ENCODE peak calls at places on chromosomes 13 and 19, in six cellular contexts. One of them, this sample, is unnamed.

GRCh38 chr13:113666951-113667701 is at the start of gene GRK1:
- DNase-seq in heart left ventricle: peak
- DNase-seq in thyroid gland: no peak
- DNase-seq in ovary: peak
- DNase-seq in esophagus muscularis mucosa: no peak
- DNase-seq in uterus: peak
- DNase-seq in this sample: peak

GRCh38 chr13:45341799-45342584 is 1.0 kb upstream of the TPT1 start:
- DNase-seq in heart left ventricle: peak
- DNase-seq in thyroid gland: peak
- DNase-seq in ovary: peak
- DNase-seq in esophagus muscularis mucosa: no peak
- DNase-seq in uterus: peak
- DNase-seq in this sample: peak

GRCh38 chr19:33559996-33560395 is 38.4 kb upstream of the PEPD start:
- DNase-seq in heart left ventricle: no peak
- DNase-seq in thyroid gland: no peak
- DNase-seq in ovary: no peak
- DNase-seq in esophagus muscularis mucosa: no peak
- DNase-seq in uterus: no peak
- DNase-seq in this sample: peak

GRCh38 chr13:99347911-99348451 is 40.8 kb upstream of the GPR183 start:
- DNase-seq in heart left ventricle: no peak
- DNase-seq in thyroid gland: no peak
- DNase-seq in ovary: no peak
- DNase-seq in esophagus muscularis mucosa: peak
- DNase-seq in uterus: no peak
- DNase-seq in this sample: no peak

GRCh38 chr13:50864492-50864891 is 21.0 kb upstream of the DLEU7 start:
- DNase-seq in heart left ventricle: no peak
- DNase-seq in thyroid gland: no peak
- DNase-seq in ovary: no peak
- DNase-seq in esophagus muscularis mucosa: no peak
- DNase-seq in uterus: no peak
- DNase-seq in this sample: no peak

GRCh38 chr13:36275190-36276002 is 22.2 kb downstream of the CCDC169 start:
- DNase-seq in heart left ventricle: no peak
- DNase-seq in thyroid gland: no peak
- DNase-seq in ovary: no peak
- DNase-seq in esophagus muscularis mucosa: no peak
- DNase-seq in uterus: peak
- DNase-seq in this sample: no peak

GRCh38 chr13:51894239-51894638 is 32.5 kb downstream of the CCDC70 start:
- DNase-seq in heart left ventricle: no peak
- DNase-seq in thyroid gland: no peak
- DNase-seq in ovary: no peak
- DNase-seq in esophagus muscularis mucosa: no peak
- DNase-seq in uterus: no peak
- DNase-seq in this sample: no peak

GRCh38 chr13:70098669-70099068 is 9.0 kb upstream of the ATXN8OS start:
- DNase-seq in heart left ventricle: no peak
- DNase-seq in thyroid gland: no peak
- DNase-seq in ovary: no peak
- DNase-seq in esophagus muscularis mucosa: no peak
- DNase-seq in uterus: no peak
- DNase-seq in this sample: no peak

GRCh38 chr13:109869312-109870237 is 83.2 kb upstream of the IRS2 start:
- DNase-seq in heart left ventricle: peak
- DNase-seq in thyroid gland: peak
- DNase-seq in ovary: peak
- DNase-seq in esophagus muscularis mucosa: peak
- DNase-seq in uterus: peak
- DNase-seq in this sample: peak

GRCh38 chr13:40272776-40273139 is 393.7 kb downstream of the FOXO1 start:
- DNase-seq in heart left ventricle: no peak
- DNase-seq in thyroid gland: no peak
- DNase-seq in ovary: no peak
- DNase-seq in esophagus muscularis mucosa: no peak
- DNase-seq in uterus: peak
- DNase-seq in this sample: no peak

GRCh38 chr13:43376596-43376995 is 353.2 kb downstream of the DNAJC15 start:
- DNase-seq in heart left ventricle: no peak
- DNase-seq in thyroid gland: no peak
- DNase-seq in ovary: no peak
- DNase-seq in esophagus muscularis mucosa: no peak
- DNase-seq in uterus: no peak
- DNase-seq in this sample: no peak

GRCh38 chr19:41888926-41889325 is 5.9 kb downstream of the ARHGEF1 start:
- DNase-seq in heart left ventricle: no peak
- DNase-seq in thyroid gland: no peak
- DNase-seq in ovary: no peak
- DNase-seq in esophagus muscularis mucosa: no peak
- DNase-seq in uterus: no peak
- DNase-seq in this sample: no peak

GRCh38 chr19:41883821-41884733 is 1.1 kb downstream of the ARHGEF1 start:
- DNase-seq in heart left ventricle: peak
- DNase-seq in thyroid gland: peak
- DNase-seq in ovary: peak
- DNase-seq in esophagus muscularis mucosa: peak
- DNase-seq in uterus: peak
- DNase-seq in this sample: peak

GRCh38 chr19:41887711-41888382 is 4.9 kb downstream of the ARHGEF1 start:
- DNase-seq in heart left ventricle: no peak
- DNase-seq in thyroid gland: no peak
- DNase-seq in ovary: no peak
- DNase-seq in esophagus muscularis mucosa: no peak
- DNase-seq in uterus: no peak
- DNase-seq in this sample: no peak

GRCh38 chr19:41889896-41890295 is 6.9 kb downstream of the ARHGEF1 start:
- DNase-seq in heart left ventricle: no peak
- DNase-seq in thyroid gland: no peak
- DNase-seq in ovary: no peak
- DNase-seq in esophagus muscularis mucosa: no peak
- DNase-seq in uterus: no peak
- DNase-seq in this sample: no peak

GRCh38 chr19:41886761-41887710 is 4.1 kb downstream of the ARHGEF1 start:
- DNase-seq in heart left ventricle: no peak
- DNase-seq in thyroid gland: no peak
- DNase-seq in ovary: no peak
- DNase-seq in esophagus muscularis mucosa: no peak
- DNase-seq in uterus: no peak
- DNase-seq in this sample: no peak
- H3K27ac ChIP-seq in heart left ventricle: no peak
- H3K27ac ChIP-seq in thyroid gland: no peak
- H3K27ac ChIP-seq in ovary: no peak
- H3K27ac ChIP-seq in esophagus muscularis mucosa: no peak
- H3K27ac ChIP-seq in uterus: no peak
- H3K27ac ChIP-seq in this sample: no peak

GRCh38 chr19:1441677-1442438 is 3.7 kb downstream of the RPS15 start:
- DNase-seq in heart left ventricle: peak
- DNase-seq in thyroid gland: no peak
- DNase-seq in ovary: no peak
- DNase-seq in esophagus muscularis mucosa: no peak
- DNase-seq in uterus: peak
- DNase-seq in this sample: no peak
- TF ChIP-seq POLR2A in heart left ventricle: no peak
- TF ChIP-seq POLR2A in thyroid gland: no peak
- TF ChIP-seq POLR2A in ovary: no peak
- TF ChIP-seq POLR2A in esophagus muscularis mucosa: no peak
- TF ChIP-seq POLR2A in uterus: no peak
- TF ChIP-seq POLR2A in this sample: no peak

DNA sequence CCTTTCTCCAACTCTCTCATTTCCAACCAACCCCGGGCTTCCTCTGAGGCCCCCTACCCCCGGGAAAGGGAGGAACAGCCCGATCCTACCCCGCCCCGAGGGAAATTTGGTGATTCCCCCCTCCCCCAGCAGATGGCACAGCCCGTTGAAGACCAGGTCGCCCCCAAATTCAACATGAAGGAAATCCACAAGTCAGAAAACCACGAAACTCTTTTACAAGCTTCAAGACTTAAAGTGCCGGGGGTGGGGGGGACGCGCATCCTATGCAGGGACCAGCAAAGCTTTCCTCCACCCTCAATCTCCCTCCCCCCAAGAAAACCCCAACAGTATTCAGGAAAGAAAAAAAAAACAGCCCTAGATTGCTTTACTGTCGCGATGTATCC is 1.8 kb downstream of the TCF3 start:
- DNase-seq in heart left ventricle: no peak
- DNase-seq in thyroid gland: no peak
- DNase-seq in ovary: no peak
- DNase-seq in esophagus muscularis mucosa: no peak
- DNase-seq in uterus: no peak
- DNase-seq in this sample: no peak
- H3K27ac ChIP-seq in heart left ventricle: no peak
- H3K27ac ChIP-seq in thyroid gland: no peak
- H3K27ac ChIP-seq in ovary: no peak
- H3K27ac ChIP-seq in esophagus muscularis mucosa: peak
- H3K27ac ChIP-seq in uterus: peak
- H3K27ac ChIP-seq in this sample: peak

GRCh38 chr19:43782311-43782660 is 1.5 kb upstream of the KCNN4 start:
- DNase-seq in heart left ventricle: no peak
- DNase-seq in thyroid gland: no peak
- DNase-seq in ovary: no peak
- DNase-seq in esophagus muscularis mucosa: no peak
- DNase-seq in uterus: no peak
- DNase-seq in this sample: no peak

GRCh38 chr19:43779820-43780219 is 953 bp downstream of the KCNN4 start:
- DNase-seq in heart left ventricle: no peak
- DNase-seq in thyroid gland: no peak
- DNase-seq in ovary: no peak
- DNase-seq in esophagus muscularis mucosa: no peak
- DNase-seq in uterus: no peak
- DNase-seq in this sample: no peak

GRCh38 chr19:43779147-43779819 is 1.5 kb downstream of the KCNN4 start:
- DNase-seq in heart left ventricle: no peak
- DNase-seq in thyroid gland: no peak
- DNase-seq in ovary: no peak
- DNase-seq in esophagus muscularis mucosa: no peak
- DNase-seq in uterus: no peak
- DNase-seq in this sample: no peak

GRCh38 chr19:43781630-43782310 is 997 bp upstream of the KCNN4 start:
- DNase-seq in heart left ventricle: no peak
- DNase-seq in thyroid gland: no peak
- DNase-seq in ovary: no peak
- DNase-seq in esophagus muscularis mucosa: no peak
- DNase-seq in uterus: no peak
- DNase-seq in this sample: no peak

GRCh38 chr19:43780706-43781525 is at the start of gene KCNN4:
- DNase-seq in heart left ventricle: no peak
- DNase-seq in thyroid gland: no peak
- DNase-seq in ovary: no peak
- DNase-seq in esophagus muscularis mucosa: no peak
- DNase-seq in uterus: no peak
- DNase-seq in this sample: no peak
- TF ChIP-seq POLR2A in heart left ventricle: no peak
- TF ChIP-seq POLR2A in thyroid gland: no peak
- TF ChIP-seq POLR2A in ovary: no peak
- TF ChIP-seq POLR2A in esophagus muscularis mucosa: no peak
- TF ChIP-seq POLR2A in uterus: no peak
- TF ChIP-seq POLR2A in this sample: peak

GRCh38 chr19:1423445-1424181 is 14.6 kb upstream of the RPS15 start:
- DNase-seq in heart left ventricle: no peak
- DNase-seq in thyroid gland: no peak
- DNase-seq in ovary: no peak
- DNase-seq in esophagus muscularis mucosa: no peak
- DNase-seq in uterus: no peak
- DNase-seq in this sample: no peak

GRCh38 chr19:1424182-1424955 is 13.8 kb upstream of the RPS15 start:
- DNase-seq in heart left ventricle: no peak
- DNase-seq in thyroid gland: no peak
- DNase-seq in ovary: no peak
- DNase-seq in esophagus muscularis mucosa: no peak
- DNase-seq in uterus: no peak
- DNase-seq in this sample: no peak

GRCh38 chr19:1427221-1427620 is 11.0 kb upstream of the RPS15 start:
- DNase-seq in heart left ventricle: no peak
- DNase-seq in thyroid gland: no peak
- DNase-seq in ovary: no peak
- DNase-seq in esophagus muscularis mucosa: no peak
- DNase-seq in uterus: no peak
- DNase-seq in this sample: no peak

GRCh38 chr19:1425102-1425842 is 12.9 kb upstream of the RPS15 start:
- DNase-seq in heart left ventricle: no peak
- DNase-seq in thyroid gland: no peak
- DNase-seq in ovary: no peak
- DNase-seq in esophagus muscularis mucosa: no peak
- DNase-seq in uterus: no peak
- DNase-seq in this sample: no peak

DNA sequence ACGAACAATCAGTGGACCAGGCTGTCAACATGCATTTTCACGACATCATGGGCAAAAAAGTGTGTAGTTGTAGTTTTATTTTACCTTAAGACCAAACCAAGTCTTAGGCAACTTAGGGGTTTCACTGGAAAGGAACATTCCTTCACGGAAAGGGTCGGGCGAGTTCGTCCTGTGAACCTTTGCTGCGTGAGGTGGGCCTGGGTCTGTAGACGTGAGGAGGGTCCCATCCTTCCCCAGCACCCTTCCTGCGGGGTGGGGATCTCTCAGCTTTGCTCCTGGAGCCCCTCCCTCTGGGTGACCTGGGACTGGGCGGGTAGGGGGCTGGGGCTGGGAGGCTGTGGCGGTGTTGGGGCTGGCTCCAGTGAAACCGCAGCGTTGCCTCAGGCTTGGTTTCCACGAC is 12.3 kb upstream of the RPS15 start:
- DNase-seq in heart left ventricle: no peak
- DNase-seq in thyroid gland: no peak
- DNase-seq in ovary: no peak
- DNase-seq in esophagus muscularis mucosa: no peak
- DNase-seq in uterus: no peak
- DNase-seq in this sample: no peak
- H3K27ac ChIP-seq in heart left ventricle: no peak
- H3K27ac ChIP-seq in thyroid gland: no peak
- H3K27ac ChIP-seq in ovary: no peak
- H3K27ac ChIP-seq in esophagus muscularis mucosa: no peak
- H3K27ac ChIP-seq in uterus: no peak
- H3K27ac ChIP-seq in this sample: no peak